ENCODE peak calls at places on chromosomes 2 and 18, in five cellular contexts. R is AG09309, C is mesenteric fat pad, X is NCI-H460, J is mucosa of descending colon. Y is an unnamed sample.

GRCh38 chr2:45713126-45713525 is 61.7 kb downstream of the PRKCE start:
- DNase-seq in J (no peak), R (no peak), C (no peak), X (no peak), Y (no peak)

GRCh38 chr2:42055573-42056514 is 8.0 kb downstream of the PKDCC start:
- DNase-seq in R (no peak), C (no peak), J (peak), X (no peak), Y (peak)

GRCh38 chr2:61090386-61090921 is 24.8 kb downstream of the SANBR start:
- DNase-seq in C (no peak), X (no peak), J (no peak), R (no peak), Y (no peak)

GRCh38 chr2:165793161-165793778 is 777 bp downstream of the GALNT3 start:
- DNase-seq in J (peak), R (no peak), X (no peak), C (no peak), Y (no peak)

GRCh38 chr2:190864375-190864774 is 16.2 kb upstream of the GLS start:
- DNase-seq in C (no peak), X (no peak), R (no peak), J (no peak), Y (no peak)

GRCh38 chr2:218284106-218284811 is 8.0 kb downstream of the TMBIM1 start:
- DNase-seq in X (no peak), R (no peak), J (no peak), C (no peak), Y (peak)

GRCh38 chr2:74037379-74037860 is 52.7 kb downstream of the TET3 start:
- DNase-seq in X (no peak), C (no peak), R (no peak), J (no peak), Y (no peak)

GRCh38 chr2:36163520-36164239 is 191.9 kb upstream of the CRIM1 start:
- DNase-seq in J (no peak), X (no peak), R (no peak), C (no peak), Y (no peak)

GRCh38 chr2:238131761-238132462 is 6.6 kb upstream of the KLHL30 start:
- DNase-seq in R (no peak), C (no peak), J (no peak), X (no peak), Y (no peak)

GRCh38 chr18:56869189-56869777 is 218.1 kb downstream of the WDR7 start:
- DNase-seq in J (peak), X (peak), R (peak), C (no peak), Y (peak)

GRCh38 chr2:158841839-158842238 is 46.7 kb downstream of the DAPL1 start:
- DNase-seq in R (no peak), C (no peak), X (no peak), J (no peak), Y (no peak)

GRCh38 chr18:50158866-50159653 is 35.9 kb downstream of the MYO5B start:
- DNase-seq in R (no peak), X (no peak), J (peak), C (no peak), Y (no peak)

GRCh38 chr18:50875966-50876536 is 2.9 kb upstream of the ME2 start:
- DNase-seq in J (peak), C (no peak), R (no peak), X (no peak), Y (no peak)

GRCh38 chr2:217622664-217623063 is 380.1 kb downstream of the TNS1 start:
- DNase-seq in X (no peak), C (no peak), J (no peak), R (no peak), Y (no peak)

GRCh38 chr18:55466789-55467188 is 121.2 kb downstream of the TCF4 start:
- DNase-seq in R (no peak), C (no peak), J (no peak), X (no peak), Y (no peak)

GRCh38 chr18:8910186-8910585 is 192.3 kb upstream of the NDUFV2 start:
- DNase-seq in C (no peak), J (no peak), X (no peak), R (no peak), Y (no peak)

GRCh38 chr18:46084431-46084830 is 12.4 kb upstream of the PSTPIP2 start:
- DNase-seq in X (no peak), R (no peak), J (no peak), C (no peak), Y (no peak)

GRCh38 chr2:219184116-219184515 is 6.0 kb downstream of the RETREG2 start:
- DNase-seq in J (no peak), R (no peak), C (no peak), X (no peak), Y (no peak)

GRCh38 chr2:127254386-127254981 is 34.4 kb upstream of the CYP27C1 start:
- DNase-seq in R (no peak), J (no peak), X (no peak), C (no peak), Y (no peak)

GRCh38 chr2:188518391-188518790 is 226.7 kb downstream of the GULP1 start:
- DNase-seq in R (no peak), X (no peak), J (no peak), C (no peak), Y (no peak)

GRCh38 chr2:109473006-109473380 is 140.8 kb downstream of the SEPTIN10 start:
- DNase-seq in J (no peak), R (no peak), X (no peak), C (no peak), Y (peak)

GRCh38 chr2:61210332-61210981 is 48.5 kb downstream of the C2orf74 start:
- DNase-seq in X (peak), C (no peak), R (peak), J (no peak), Y (no peak)

GRCh38 chr2:73111300-73112025 is 1.3 kb downstream of the RAB11FIP5 start:
- DNase-seq in J (peak), C (peak), R (no peak), X (peak), Y (peak)

GRCh38 chr2:223523541-223523940 is 78.6 kb downstream of the SCG2 start:
- DNase-seq in R (no peak), J (no peak), C (no peak), X (no peak), Y (no peak)

GRCh38 chr2:181682795-181683517 is 2.6 kb upstream of the NEUROD1 start:
- DNase-seq in R (no peak), C (no peak), X (no peak), J (no peak), Y (no peak)

GRCh38 chr2:73266061-73266891 is 18.0 kb downstream of the FBXO41 start:
- DNase-seq in C (peak), R (no peak), X (no peak), J (no peak), Y (no peak)

GRCh38 chr2:28292491-28292890 is 100.2 kb upstream of the FOSL2 start:
- DNase-seq in C (no peak), J (no peak), X (no peak), R (no peak), Y (no peak)

GRCh38 chr2:239893236-239893515 is 132.0 kb downstream of the NDUFA10 start:
- DNase-seq in X (no peak), C (no peak), J (no peak), R (no peak), Y (no peak)

GRCh38 chr2:214247531-214247930 is 163.3 kb upstream of the VWC2L start:
- DNase-seq in X (no peak), C (no peak), J (no peak), R (no peak), Y (no peak)